ENCODE peak calls at places on chromosomes 6 and 20, in seven cellular contexts. T is A549; D is astrocyte of the spinal cord; Z is stimulated activated CD4-positive, alpha-beta T cell treated with anti-CD3 and anti-CD28 coated beads, Interleukin-2, amount 100 ng/mL, for 48 hours; Y is left lung; I is activated T-cell treated with anti-CD3 and anti-CD28 coated beads, Interleukin-2, amount 50 U/mL, for 4 hours; H is D341Med. X is an unnamed sample.

GRCh38 chr20:20003088-20003954 is 13.8 kb upstream of the NAA20 start:
- DNase-seq in T (no peak), D (no peak), Z (peak; percentile 11), Y (peak; percentile 50), I (no peak), H (no peak), X (peak; percentile 19)

GRCh38 chr6:33455051-33455450 is 675 bp downstream of the ZBTB9 start:
- DNase-seq in T (no peak), D (no peak), Z (no peak), Y (no peak), I (no peak), H (no peak), X (no peak)

GRCh38 chr20:17576215-17576614 is 6.3 kb downstream of the DSTN start:
- DNase-seq in T (no peak), D (no peak), Z (no peak), Y (no peak), I (no peak), H (no peak), X (no peak)

GRCh38 chr6:77124604-77125003 is 338.7 kb downstream of the HTR1B start:
- DNase-seq in T (no peak), D (peak; percentile 8), Z (no peak), Y (no peak), I (no peak), H (no peak), X (no peak)

GRCh38 chr20:30175681-30176080 is 1081.8 kb upstream of the DEFB115 start:
- DNase-seq in T (no peak), D (no peak), Z (no peak), Y (no peak), I (no peak), H (no peak), X (no peak)

GRCh38 chr6:35473849-35474128 is 5.6 kb downstream of the RPL10A start:
- DNase-seq in T (no peak), D (no peak), Z (peak; percentile 17), Y (no peak), I (no peak), H (no peak), X (no peak)

GRCh38 chr6:36655073-36655847 is 23.3 kb upstream of the CDKN1A start:
- DNase-seq in T (no peak), D (no peak), Z (no peak), Y (no peak), I (no peak), H (no peak), X (no peak)

GRCh38 chr6:120405947-120406346 is 928.3 kb downstream of the TBC1D32 start:
- DNase-seq in T (peak; percentile 0), D (no peak), Z (no peak), Y (no peak), I (no peak), H (peak; percentile 33), X (no peak)

GRCh38 chr6:116667620-116668019 is 946 bp downstream of the ZUP1 start:
- DNase-seq in T (no peak), D (no peak), Z (no peak), Y (no peak), I (no peak), H (no peak), X (no peak)

GRCh38 chr6:32252326-32253009 is 28.6 kb upstream of the NOTCH4 start:
- DNase-seq in T (no peak), D (no peak), Z (no peak), Y (no peak), I (no peak), H (no peak), X (no peak)

GRCh38 chr6:31057426-31058003 is 47.2 kb downstream of the MUC22 start:
- DNase-seq in T (no peak), D (peak; percentile 37), Z (no peak), Y (no peak), I (no peak), H (peak; percentile 56), X (peak; percentile 69)

GRCh38 chr6:104326173-104327001 is 533.3 kb downstream of the HACE1 start:
- DNase-seq in T (no peak), D (peak; percentile 25), Z (no peak), Y (no peak), I (no peak), H (no peak), X (peak; percentile 59)

GRCh38 chr6:136809461-136809860 is 12.9 kb upstream of the PEX7 start:
- DNase-seq in T (no peak), D (no peak), Z (no peak), Y (no peak), I (no peak), H (no peak), X (no peak)

GRCh38 chr6:29602564-29603361 is 17.8 kb downstream of the OR2H2 start:
- DNase-seq in T (peak; percentile 27), D (no peak), Z (no peak), Y (no peak), I (no peak), H (peak; percentile 49), X (no peak)

GRCh38 chr20:1478566-1478965 is 11.9 kb upstream of the NSFL1C start:
- DNase-seq in T (peak; percentile 42), D (peak; percentile 36), Z (no peak), Y (no peak), I (no peak), H (no peak), X (peak; percentile 64)